ENCODE peak calls at places on chromosomes 16 and 17, in four cellular contexts. One of them, this sample, is unnamed. For H3K4me1, the result is how much of the 10 kb centered on the place peaks cover.

GRCh38 chr17:8362651-8363332 is 13.7 kb downstream of the KRABD2 start:
- DNase-seq in H9: no peak
- DNase-seq in heart left ventricle: no peak
- DNase-seq in adrenal gland: no peak
- DNase-seq in this sample: no peak

GRCh38 chr16:8862309-8863130 is 6.3 kb downstream of the CARHSP1 start:
- DNase-seq in H9: no peak
- DNase-seq in heart left ventricle: no peak
- DNase-seq in adrenal gland: peak
- DNase-seq in this sample: no peak

GRCh38 chr17:59757881-59758385 is 50.5 kb downstream of the VMP1 start:
- DNase-seq in H9: no peak
- DNase-seq in heart left ventricle: no peak
- DNase-seq in adrenal gland: no peak
- DNase-seq in this sample: no peak

GRCh38 chr16:89084411-89084810 is 9.2 kb upstream of the ACSF3 start:
- DNase-seq in H9: no peak
- DNase-seq in heart left ventricle: no peak
- DNase-seq in adrenal gland: no peak
- DNase-seq in this sample: no peak

GRCh38 chr16:87133966-87134945 is 182.9 kb downstream of the C16orf95 start:
- DNase-seq in H9: no peak
- DNase-seq in heart left ventricle: no peak
- DNase-seq in adrenal gland: no peak
- DNase-seq in this sample: no peak

GRCh38 chr17:56870163-56870651 is 36.3 kb downstream of the DGKE start:
- DNase-seq in H9: no peak
- DNase-seq in heart left ventricle: no peak
- DNase-seq in adrenal gland: no peak
- DNase-seq in this sample: no peak

GRCh38 chr16:15907863-15908478 is 19.6 kb upstream of the CEP20 start:
- DNase-seq in H9: peak
- DNase-seq in heart left ventricle: no peak
- DNase-seq in adrenal gland: peak
- DNase-seq in this sample: peak

GRCh38 chr16:2966803-2967184 is 2.4 kb upstream of the PAQR4 start:
- DNase-seq in H9: no peak
- DNase-seq in heart left ventricle: no peak
- DNase-seq in adrenal gland: no peak
- DNase-seq in this sample: no peak

GRCh38 chr17:12256380-12256995 is 235.8 kb downstream of the MAP2K4 start:
- DNase-seq in H9: no peak
- DNase-seq in heart left ventricle: peak
- DNase-seq in adrenal gland: peak
- DNase-seq in this sample: peak

GRCh38 chr16:47198180-47198575 is 54.4 kb upstream of the NETO2 start:
- DNase-seq in H9: no peak
- DNase-seq in heart left ventricle: no peak
- DNase-seq in adrenal gland: no peak
- DNase-seq in this sample: no peak

GRCh38 chr17:7932483-7932891 is 481 bp downstream of the CNTROB start:
- DNase-seq in H9: peak
- DNase-seq in heart left ventricle: no peak
- DNase-seq in adrenal gland: no peak
- DNase-seq in this sample: no peak

GRCh38 chr17:37081287-37081686 is 132.5 kb downstream of the AATF start:
- DNase-seq in H9: no peak
- DNase-seq in heart left ventricle: no peak
- DNase-seq in adrenal gland: no peak
- DNase-seq in this sample: no peak

GRCh38 chr16:70018254-70018653 is 67.1 kb downstream of the CLEC18A start:
- DNase-seq in H9: peak
- DNase-seq in heart left ventricle: peak
- DNase-seq in adrenal gland: peak
- DNase-seq in this sample: peak

GRCh38 chr16:4787627-4788482 is at the start of gene SEPTIN12:
- DNase-seq in H9: no peak
- DNase-seq in heart left ventricle: no peak
- DNase-seq in adrenal gland: no peak
- DNase-seq in this sample: peak

GRCh38 chr16:4519274-4520058 is 19.1 kb downstream of the CDIP1 start:
- DNase-seq in H9: no peak
- DNase-seq in heart left ventricle: no peak
- DNase-seq in adrenal gland: no peak
- DNase-seq in this sample: no peak

GRCh38 chr16:73831197-73831596 is 465.4 kb upstream of the PSMD7 start:
- DNase-seq in H9: no peak
- DNase-seq in heart left ventricle: no peak
- DNase-seq in adrenal gland: no peak
- DNase-seq in this sample: no peak

GRCh38 chr16:70638814-70639792 is 7.3 kb upstream of the IL34 start:
- DNase-seq in H9: no peak
- DNase-seq in heart left ventricle: no peak
- DNase-seq in adrenal gland: peak
- DNase-seq in this sample: peak

GRCh38 chr17:58339775-58340622 is 11.4 kb upstream of the TSPOAP1 start:
- DNase-seq in H9: no peak
- DNase-seq in heart left ventricle: no peak
- DNase-seq in adrenal gland: no peak
- DNase-seq in this sample: no peak
- H3K4me1 ChIP-seq in H9: under half
- H3K4me1 ChIP-seq in heart left ventricle: under half
- H3K4me1 ChIP-seq in adrenal gland: under half
- H3K4me1 ChIP-seq in this sample: under half

DNA sequence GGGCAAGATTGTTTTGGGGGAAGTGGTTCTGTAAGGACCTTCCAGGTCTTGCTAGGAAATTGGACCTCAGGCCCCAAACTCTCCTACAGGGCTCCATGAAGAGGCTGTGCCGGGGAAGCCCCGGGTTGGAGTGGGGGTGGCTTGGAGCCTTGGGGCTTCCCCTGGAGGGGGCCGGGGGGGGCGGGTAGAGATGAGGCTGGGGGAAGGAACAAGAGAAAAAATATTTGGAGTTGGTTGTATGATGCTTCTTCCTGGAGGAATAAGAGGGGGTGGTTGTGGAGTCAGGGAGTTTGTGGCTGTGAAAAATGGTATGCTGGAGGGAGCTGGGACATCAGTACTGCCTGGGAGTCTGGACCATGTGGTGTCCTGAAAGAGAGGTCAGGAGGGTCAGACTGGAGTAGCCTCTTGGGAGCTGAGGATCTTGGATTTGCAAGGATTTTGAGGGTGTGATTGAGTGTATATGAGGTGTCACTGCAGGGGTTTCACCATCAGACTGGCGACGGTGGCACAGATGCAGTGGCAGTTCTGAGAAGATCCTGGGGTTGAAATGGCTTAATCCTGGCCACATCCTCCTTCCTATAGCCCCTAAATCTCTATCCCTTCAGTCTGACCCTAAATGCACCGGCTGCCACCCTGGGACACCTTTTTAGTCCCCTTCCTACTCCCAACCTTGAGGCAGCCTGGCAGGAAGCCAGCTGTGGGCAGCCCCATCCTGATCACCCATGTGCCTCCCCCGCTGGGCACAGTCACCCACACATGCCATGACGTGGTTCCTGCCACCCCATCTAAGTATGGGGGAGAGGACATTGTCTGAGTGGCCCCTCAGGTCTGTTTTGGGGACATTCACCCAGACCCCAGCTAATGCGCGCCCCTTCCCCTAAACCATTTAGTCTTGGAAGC is 10.9 kb downstream of the RARA start:
- DNase-seq in H9: peak
- DNase-seq in heart left ventricle: peak
- DNase-seq in adrenal gland: no peak
- DNase-seq in this sample: no peak
- H3K4me1 ChIP-seq in H9: under half
- H3K4me1 ChIP-seq in heart left ventricle: half or more
- H3K4me1 ChIP-seq in adrenal gland: half or more
- H3K4me1 ChIP-seq in this sample: half or more

DNA sequence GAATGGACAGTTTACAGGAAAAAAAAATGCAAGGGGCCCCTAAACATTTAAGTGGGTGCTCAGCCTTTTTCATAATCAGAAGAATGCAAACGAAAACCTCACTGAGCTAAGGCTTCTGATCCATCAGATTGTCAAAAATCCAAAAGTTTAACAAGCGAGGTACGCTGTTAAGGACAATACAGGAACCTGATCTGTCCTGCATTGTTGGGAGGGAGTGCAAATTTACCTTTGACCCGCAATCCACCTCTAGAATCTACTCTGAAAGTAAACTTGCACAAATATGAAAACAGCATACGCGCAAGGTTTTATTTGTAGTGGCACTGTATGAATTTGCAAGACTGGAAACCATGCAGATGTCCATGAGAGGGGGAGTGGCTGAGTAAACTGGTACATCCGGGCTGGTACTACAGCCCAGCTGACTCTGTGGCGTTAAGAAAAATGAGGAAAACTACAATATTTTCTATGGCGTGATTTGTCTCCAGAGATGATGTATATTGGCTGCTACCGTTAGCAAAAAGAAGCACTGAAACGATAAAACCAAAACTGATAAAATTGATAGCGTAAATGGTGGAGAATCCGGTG is 28.8 kb upstream of the ST6GALNAC1 start:
- DNase-seq in H9: no peak
- DNase-seq in heart left ventricle: no peak
- DNase-seq in adrenal gland: no peak
- DNase-seq in this sample: no peak
- H3K4me1 ChIP-seq in H9: under half
- H3K4me1 ChIP-seq in heart left ventricle: under half
- H3K4me1 ChIP-seq in adrenal gland: under half
- H3K4me1 ChIP-seq in this sample: under half

GRCh38 chr17:79794659-79795511 is 2.0 kb downstream of the CBX8 start:
- DNase-seq in H9: peak
- DNase-seq in heart left ventricle: no peak
- DNase-seq in adrenal gland: no peak
- DNase-seq in this sample: no peak

GRCh38 chr17:79795795-79796569 is 895 bp downstream of the CBX8 start:
- DNase-seq in H9: no peak
- DNase-seq in heart left ventricle: no peak
- DNase-seq in adrenal gland: no peak
- DNase-seq in this sample: no peak

GRCh38 chr17:79792984-79793923 is 3.6 kb downstream of the CBX8 start:
- DNase-seq in H9: no peak
- DNase-seq in heart left ventricle: no peak
- DNase-seq in adrenal gland: no peak
- DNase-seq in this sample: no peak

GRCh38 chr17:79792371-79792871 is 4.5 kb downstream of the CBX8 start:
- DNase-seq in H9: no peak
- DNase-seq in heart left ventricle: no peak
- DNase-seq in adrenal gland: no peak
- DNase-seq in this sample: no peak

DNA sequence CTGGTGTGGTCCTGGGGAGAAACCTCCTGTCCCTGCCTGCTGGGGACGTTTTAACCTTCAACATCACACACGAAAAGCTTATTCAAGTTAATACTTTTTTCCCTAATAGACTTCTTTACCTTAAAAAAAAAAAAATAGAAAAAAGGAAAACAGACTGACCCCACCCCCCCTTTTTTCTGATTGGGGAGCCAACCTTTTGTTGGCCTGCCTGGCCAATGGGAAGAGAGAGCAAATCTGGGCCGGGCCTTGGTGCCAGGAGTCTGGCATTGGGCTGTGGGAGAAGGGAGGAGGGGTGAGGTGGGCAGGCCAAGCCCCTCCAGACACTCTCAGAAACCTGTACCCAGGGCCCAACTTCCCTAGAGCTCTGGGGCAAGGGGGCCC is 3.0 kb downstream of the CBX8 start:
- DNase-seq in H9: peak
- DNase-seq in heart left ventricle: no peak
- DNase-seq in adrenal gland: no peak
- DNase-seq in this sample: peak
- H3K4me1 ChIP-seq in H9: under half
- H3K4me1 ChIP-seq in heart left ventricle: under half
- H3K4me1 ChIP-seq in adrenal gland: under half
- H3K4me1 ChIP-seq in this sample: under half

GRCh38 chr17:29587591-29587990 is 1.9 kb downstream of the GIT1 start:
- DNase-seq in H9: no peak
- DNase-seq in heart left ventricle: no peak
- DNase-seq in adrenal gland: no peak
- DNase-seq in this sample: no peak

GRCh38 chr17:29588017-29588557 is 1.4 kb downstream of the GIT1 start:
- DNase-seq in H9: no peak
- DNase-seq in heart left ventricle: no peak
- DNase-seq in adrenal gland: no peak
- DNase-seq in this sample: no peak

GRCh38 chr17:29589524-29590260 is at the start of gene GIT1:
- DNase-seq in H9: peak
- DNase-seq in heart left ventricle: peak
- DNase-seq in adrenal gland: peak
- DNase-seq in this sample: peak

GRCh38 chr17:29590261-29590978 is 972 bp upstream of the GIT1 start:
- DNase-seq in H9: no peak
- DNase-seq in heart left ventricle: no peak
- DNase-seq in adrenal gland: no peak
- DNase-seq in this sample: no peak

GRCh38 chr17:29588561-29589411 is 662 bp downstream of the GIT1 start:
- DNase-seq in H9: no peak
- DNase-seq in heart left ventricle: no peak
- DNase-seq in adrenal gland: no peak
- DNase-seq in this sample: no peak
- H3K4me1 ChIP-seq in H9: under half
- H3K4me1 ChIP-seq in heart left ventricle: under half
- H3K4me1 ChIP-seq in adrenal gland: half or more
- H3K4me1 ChIP-seq in this sample: under half

GRCh38 chr16:85002643-85003042 is 8.7 kb downstream of the ZDHHC7 start:
- DNase-seq in H9: no peak
- DNase-seq in heart left ventricle: peak
- DNase-seq in adrenal gland: no peak
- DNase-seq in this sample: no peak
- H3K4me1 ChIP-seq in H9: under half
- H3K4me1 ChIP-seq in heart left ventricle: under half
- H3K4me1 ChIP-seq in adrenal gland: half or more
- H3K4me1 ChIP-seq in this sample: under half

GRCh38 chr17:34412022-34412421 is 49.0 kb upstream of the CCL1 start:
- DNase-seq in H9: no peak
- DNase-seq in heart left ventricle: no peak
- DNase-seq in adrenal gland: no peak
- DNase-seq in this sample: no peak
- H3K4me1 ChIP-seq in H9: under half
- H3K4me1 ChIP-seq in heart left ventricle: under half
- H3K4me1 ChIP-seq in adrenal gland: under half
- H3K4me1 ChIP-seq in this sample: under half

GRCh38 chr17:15261063-15261817 is 3.9 kb downstream of the PMP22 start:
- DNase-seq in H9: peak
- DNase-seq in heart left ventricle: peak
- DNase-seq in adrenal gland: peak
- DNase-seq in this sample: peak

GRCh38 chr17:15255713-15256454 is 9.2 kb downstream of the PMP22 start:
- DNase-seq in H9: no peak
- DNase-seq in heart left ventricle: no peak
- DNase-seq in adrenal gland: no peak
- DNase-seq in this sample: peak

GRCh38 chr17:15260376-15261062 is 4.6 kb downstream of the PMP22 start:
- DNase-seq in H9: peak
- DNase-seq in heart left ventricle: peak
- DNase-seq in adrenal gland: peak
- DNase-seq in this sample: peak

GRCh38 chr17:15258113-15258512 is 7.0 kb downstream of the PMP22 start:
- DNase-seq in H9: no peak
- DNase-seq in heart left ventricle: no peak
- DNase-seq in adrenal gland: no peak
- DNase-seq in this sample: no peak

GRCh38 chr17:15257316-15257925 is 7.7 kb downstream of the PMP22 start:
- DNase-seq in H9: peak
- DNase-seq in heart left ventricle: peak
- DNase-seq in adrenal gland: peak
- DNase-seq in this sample: peak
- H3K4me1 ChIP-seq in H9: under half
- H3K4me1 ChIP-seq in heart left ventricle: under half
- H3K4me1 ChIP-seq in adrenal gland: under half
- H3K4me1 ChIP-seq in this sample: under half

This sample was measured in BE2C.